ENCODE peak calls at places on chromosomes 7 and 10, in six cellular contexts. D is HFFc6; W is A673; E is fibroblast of lung; N is Calu3; A is activated CD8-positive, alpha-beta T cell treated with anti-CD3 and anti-CD28 coated beads for 36 hours. X is an unnamed sample.

GRCh38 chr7:124856299-124856888 is 73.2 kb downstream of the POT1 start:
- DNase-seq in N (no peak), D (peak; percentile 42), W (peak; percentile 52), A (no peak), E (peak; percentile 42), X (no peak)

GRCh38 chr7:73933091-73933490 is 72.1 kb downstream of the TMEM270 start:
- DNase-seq in D (no peak), N (no peak), E (peak; percentile 21), A (no peak), W (no peak), X (no peak)

GRCh38 chr7:82740246-82740848 is 296.8 kb upstream of the CACNA2D1 start:
- DNase-seq in D (peak; percentile 61), W (peak; percentile 81), N (peak; percentile 52), E (peak; percentile 55), A (peak; percentile 53), X (peak; percentile 55)

GRCh38 chr7:47691974-47692373 is 110.1 kb upstream of the TNS3 start:
- DNase-seq in N (no peak), W (no peak), E (no peak), D (no peak), A (no peak), X (no peak)

GRCh38 chr7:26195182-26195581 is 5.4 kb downstream of the HNRNPA2B1 start:
- DNase-seq in N (no peak), D (no peak), W (no peak), E (no peak), A (no peak), X (no peak)

GRCh38 chr10:116721991-116722392 is 20.4 kb downstream of the HSPA12A start:
- DNase-seq in A (no peak), W (no peak), D (no peak), E (peak; percentile 91), N (no peak), X (peak; percentile 8)

GRCh38 chr7:27148031-27148775 is 629 bp upstream of the HOXA6 start:
- DNase-seq in E (no peak), W (no peak), D (no peak), N (peak; percentile 80), A (no peak), X (no peak)

GRCh38 chr10:43229208-43230061 is 37.4 kb downstream of the RASGEF1A start:
- DNase-seq in E (no peak), A (peak; percentile 52), N (peak; percentile 60), D (no peak), W (no peak), X (no peak)

GRCh38 chr10:6300106-6300783 is 97.5 kb downstream of the PFKFB3 start:
- DNase-seq in A (peak; percentile 61), D (peak; percentile 43), N (peak; percentile 37), W (peak; percentile 43), E (peak; percentile 58), X (no peak)

GRCh38 chr7:1242601-1243289 is 10.1 kb downstream of the UNCX start:
- DNase-seq in D (no peak), W (no peak), A (no peak), E (no peak), N (no peak), X (no peak)

GRCh38 chr7:107045980-107046379 is 1.5 kb downstream of the PRKAR2B start:
- DNase-seq in D (no peak), W (no peak), E (peak; percentile 47), A (no peak), N (no peak), X (no peak)

GRCh38 chr7:47600199-47601118 is 18.5 kb upstream of the TNS3 start:
- DNase-seq in A (no peak), W (no peak), D (peak; percentile 79), N (peak; percentile 69), E (peak; percentile 84), X (no peak)

GRCh38 chr7:69722836-69723235 is 124.6 kb downstream of the AUTS2 start:
- DNase-seq in N (no peak), E (peak; percentile 58), A (no peak), D (no peak), W (no peak), X (no peak)

GRCh38 chr7:64655811-64656210 is 10.1 kb upstream of the ZNF107 start:
- DNase-seq in W (no peak), D (no peak), A (no peak), E (no peak), N (no peak), X (no peak)

GRCh38 chr10:90865400-90865799 is 6.4 kb upstream of the RPP30 start:
- DNase-seq in E (peak; percentile 36), A (no peak), N (no peak), D (peak; percentile 39), W (peak; percentile 34), X (no peak)

GRCh38 chr7:151728286-151728660 is 148.6 kb downstream of the PRKAG2 start:
- DNase-seq in N (no peak), D (no peak), E (no peak), W (no peak), A (no peak), X (no peak)
- TF ChIP-seq CTCF in N (no peak), D (no peak), E (no peak), W (no peak), A (no peak), X (no peak)

GRCh38 chr7:29565186-29565540 is 1.5 kb downstream of the PRR15 start:
- DNase-seq in D (no peak), E (no peak), N (no peak), W (peak; percentile 26), A (no peak), X (no peak)

GRCh38 chr7:29565982-29566746 is 2.5 kb downstream of the PRR15 start:
- DNase-seq in D (no peak), N (peak; percentile 70), A (peak; percentile 6), W (peak; percentile 21), E (peak; percentile 4), X (no peak)

GRCh38 chr7:29565634-29565981 is 2.0 kb downstream of the PRR15 start:
- DNase-seq in A (no peak), D (no peak), E (no peak), W (no peak), N (no peak), X (no peak)

GRCh38 chr7:29563590-29564454 is at the start of gene PRR15:
- DNase-seq in N (peak; percentile 96), E (peak; percentile 26), D (no peak), W (peak; percentile 27), A (peak; percentile 18), X (peak; percentile 31)

DNA sequence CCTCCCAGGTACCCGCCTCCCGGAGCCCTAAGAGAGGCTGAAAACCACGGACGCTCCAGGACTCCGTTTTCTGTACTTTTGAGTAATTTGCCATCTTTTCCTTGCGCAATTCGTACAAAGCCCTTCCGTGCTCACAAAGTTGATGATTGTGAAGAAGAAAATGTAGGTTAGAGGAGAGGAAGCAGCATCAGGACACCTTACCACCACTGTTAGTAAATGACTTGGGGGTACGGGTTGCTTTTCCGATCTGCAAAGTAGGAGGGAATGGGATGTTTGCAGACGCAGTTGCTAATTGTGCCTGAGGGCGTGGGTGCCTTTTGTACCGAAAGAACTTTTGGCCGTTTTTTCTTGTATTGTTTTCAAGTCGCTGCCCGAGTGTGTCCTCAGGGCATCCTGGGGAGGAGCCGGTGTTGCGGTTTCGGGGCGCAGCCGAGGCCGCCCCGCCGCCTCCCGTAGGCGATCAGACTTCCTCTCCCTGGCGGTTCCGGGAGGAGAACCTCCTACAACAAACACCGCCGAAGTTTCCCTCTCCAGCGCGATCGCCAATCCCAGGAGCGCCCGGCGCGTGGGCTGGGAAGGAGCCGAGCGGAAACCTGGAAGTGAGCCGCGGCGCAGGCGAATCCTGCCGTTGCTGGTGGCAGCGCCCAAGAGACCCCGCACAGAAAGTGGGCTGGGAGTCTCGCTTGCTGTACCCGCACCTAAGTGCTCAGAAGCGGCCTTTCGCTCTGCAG is 985 bp downstream of the PRR15 start:
- DNase-seq in D (peak; percentile 61), N (peak; percentile 85), A (peak; percentile 6), W (peak; percentile 64), E (peak; percentile 62), X (peak; percentile 20)
- TF ChIP-seq CTCF in D (no peak), N (no peak), A (no peak), W (no peak), E (no peak), X (peak; percentile 16)

GRCh38 chr10:111598433-111599059 is 521.7 kb downstream of the ADRA2A start:
- DNase-seq in A (peak; percentile 58), W (peak; percentile 69), E (peak; percentile 41), D (peak; percentile 20), N (peak; percentile 40), X (peak; percentile 57)
- TF ChIP-seq CTCF in A (peak; percentile 79), W (peak; percentile 89), E (peak; percentile 50), D (peak; percentile 80), N (no peak), X (peak; percentile 90)

GRCh38 chr10:19408924-19409323 is 360.3 kb downstream of the MALRD1 start:
- DNase-seq in N (no peak), D (no peak), A (no peak), W (no peak), E (no peak), X (no peak)

GRCh38 chr10:19412531-19412930 is 363.9 kb downstream of the MALRD1 start:
- DNase-seq in E (peak; percentile 31), W (peak; percentile 72), N (no peak), A (no peak), D (peak; percentile 1), X (no peak)

GRCh38 chr10:19416164-19416563 is 367.6 kb downstream of the MALRD1 start:
- DNase-seq in W (no peak), A (no peak), D (no peak), E (no peak), N (no peak), X (no peak)

DNA sequence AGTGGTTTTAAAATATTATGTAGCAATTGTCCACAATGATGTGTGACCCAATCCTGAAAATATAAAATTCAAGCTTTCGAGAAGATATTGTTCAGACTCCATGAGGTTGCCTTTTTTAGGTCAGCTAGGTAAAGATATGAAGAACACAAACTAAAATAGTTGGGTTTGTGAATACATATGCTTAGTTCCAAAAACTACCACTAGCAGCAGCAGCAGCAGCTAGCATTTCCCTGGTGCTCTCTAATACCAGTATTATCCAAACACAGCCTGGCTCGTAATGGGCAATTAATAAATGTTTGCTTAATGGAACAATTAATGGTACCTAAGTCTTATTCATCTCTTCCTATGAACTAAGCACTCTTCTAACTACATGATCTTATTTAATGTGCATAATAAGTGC is 362.5 kb downstream of the MALRD1 start:
- DNase-seq in W (no peak), D (no peak), N (no peak), E (no peak), A (no peak), X (no peak)
- TF ChIP-seq CTCF in W (no peak), D (no peak), N (no peak), E (peak; percentile 36), A (no peak), X (peak; percentile 34)

DNA sequence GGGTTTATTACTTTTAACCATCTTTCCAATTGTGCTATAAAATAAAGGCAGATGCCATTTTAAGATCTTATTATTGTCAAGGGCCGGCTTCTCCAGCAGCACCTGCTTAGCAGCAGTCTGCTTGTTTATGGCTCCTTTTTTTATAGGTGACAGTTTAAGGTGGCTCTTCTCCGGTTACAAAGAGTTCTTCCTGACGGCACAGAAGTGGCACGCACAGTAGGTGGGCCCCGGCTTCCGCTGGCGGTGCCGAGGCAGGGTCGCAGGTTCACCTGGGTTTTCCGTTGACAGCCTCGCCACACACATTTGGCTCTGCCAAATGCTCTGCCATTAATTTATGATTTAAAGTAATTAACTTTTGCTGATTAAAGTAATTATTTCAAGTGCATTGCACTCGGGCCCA is 354.9 kb upstream of the MKI67 start:
- DNase-seq in A (no peak), W (no peak), D (no peak), N (no peak), E (no peak), X (no peak)
- TF ChIP-seq CTCF in A (no peak), W (no peak), D (no peak), N (no peak), E (no peak), X (no peak)

GRCh38 chr7:70849580-70850235 is 282.2 kb upstream of the GALNT17 start:
- DNase-seq in E (no peak), A (no peak), D (no peak), N (no peak), W (no peak), X (no peak)

GRCh38 chr7:70846208-70846607 is 285.7 kb upstream of the GALNT17 start:
- DNase-seq in W (no peak), D (no peak), N (no peak), E (no peak), A (no peak), X (no peak)
- TF ChIP-seq CTCF in W (no peak), D (no peak), N (no peak), E (no peak), A (no peak), X (no peak)